ENCODE peak calls at places on chromosomes 5 and 9, in nine cellular contexts. J, A, V, O, K, L, U, B and Y are unnamed samples.

GRCh38 chr5:122156724-122157325 is 27.5 kb downstream of the ZNF474 start:
- DNase-seq in O (no peak), U (peak), K (no peak), L (no peak), B (no peak), V (no peak), A (no peak), J (peak), Y (peak)

GRCh38 chr5:156137482-156137881 is 189.5 kb upstream of the SGCD start:
- DNase-seq in A (no peak), K (no peak), U (no peak), B (no peak), V (no peak), O (no peak), L (no peak), J (peak), Y (no peak)

GRCh38 chr9:101451498-101451897 is 15.9 kb upstream of the ALDOB start:
- DNase-seq in K (no peak), L (no peak), O (no peak), A (no peak), V (no peak), J (no peak), B (no peak), U (no peak), Y (no peak)

GRCh38 chr9:91148306-91148705 is 213.4 kb downstream of the AUH start:
- DNase-seq in L (no peak), V (no peak), B (no peak), A (no peak), J (no peak), K (no peak), O (no peak), U (no peak), Y (no peak)

GRCh38 chr5:12661617-12662370 is 757.5 kb upstream of the CTNND2 start:
- DNase-seq in V (no peak), K (no peak), A (no peak), J (no peak), B (no peak), O (no peak), L (no peak), U (no peak), Y (no peak)

GRCh38 chr9:110619831-110620230 is 40.3 kb upstream of the SVEP1 start:
- DNase-seq in U (no peak), J (peak), K (no peak), V (no peak), L (no peak), B (no peak), A (no peak), O (no peak), Y (no peak)

GRCh38 chr5:179418972-179419371 is 73.7 kb upstream of the ADAMTS2 start:
- DNase-seq in O (no peak), V (no peak), L (no peak), U (no peak), B (no peak), J (no peak), K (no peak), A (no peak), Y (no peak)

GRCh38 chr9:3875371-3876132 is 349.8 kb upstream of the RFX3 start:
- DNase-seq in B (peak), A (no peak), J (peak), V (no peak), O (no peak), K (no peak), U (no peak), L (no peak), Y (no peak)

GRCh38 chr5:14144586-14145355 is 1.6 kb downstream of the TRIO start:
- DNase-seq in V (peak), L (peak), O (peak), J (peak), U (no peak), B (no peak), K (peak), A (peak), Y (peak)

GRCh38 chr9:84068872-84069271 is 88.3 kb downstream of the RMI1 start:
- DNase-seq in V (no peak), A (no peak), O (no peak), B (no peak), L (no peak), K (no peak), J (no peak), U (no peak), Y (no peak)

GRCh38 chr9:115121140-115121710 is 3.3 kb upstream of the TNC start:
- DNase-seq in V (no peak), J (no peak), U (no peak), L (no peak), K (no peak), O (no peak), A (no peak), B (no peak), Y (no peak)

GRCh38 chr9:129604766-129605163 is 16.1 kb downstream of the C9orf50 start:
- DNase-seq in J (no peak), V (no peak), A (no peak), B (no peak), K (no peak), U (no peak), L (no peak), O (no peak), Y (no peak)

GRCh38 chr9:27125936-27126335 is 16.9 kb downstream of the TEK start:
- DNase-seq in J (peak), V (no peak), K (no peak), A (no peak), B (no peak), O (no peak), L (no peak), U (no peak), Y (no peak)

GRCh38 chr9:35675732-35676392 is 2.1 kb downstream of the CA9 start:
- DNase-seq in V (no peak), K (no peak), J (no peak), O (no peak), B (no peak), A (peak), U (no peak), L (peak), Y (peak)

GRCh38 chr9:98104445-98104881 is 14.6 kb downstream of the TRIM14 start:
- DNase-seq in K (no peak), V (no peak), B (no peak), J (no peak), A (no peak), O (no peak), U (no peak), L (no peak), Y (no peak)
- TF ChIP-seq POLR2A in K (no peak), V (no peak), B (no peak), J (no peak), A (no peak), O (no peak), U (no peak), L (no peak), Y (no peak)

DNA sequence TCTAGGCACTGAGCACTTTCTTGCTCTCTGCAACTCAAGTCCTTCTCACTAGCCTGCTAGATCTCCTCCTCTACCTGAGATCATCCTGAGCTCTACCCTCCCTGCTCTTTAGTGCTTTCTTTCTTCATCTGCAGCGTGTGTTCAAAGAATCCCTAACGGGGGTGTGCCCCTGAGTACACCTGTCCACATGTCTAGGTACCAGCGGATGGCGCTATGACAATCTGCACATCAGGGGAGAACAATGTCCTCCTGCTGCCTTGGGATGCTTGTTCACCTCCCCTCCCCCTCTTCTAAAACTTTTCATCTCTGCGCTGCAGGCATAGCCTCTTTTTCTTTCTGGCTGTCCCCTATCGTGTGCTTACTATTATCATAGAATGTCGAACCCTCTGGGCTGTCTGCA is 42.7 kb downstream of the PTPN3 start:
- DNase-seq in L (no peak), K (no peak), B (no peak), U (no peak), V (no peak), O (no peak), J (no peak), A (no peak), Y (no peak)
- TF ChIP-seq POLR2A in L (no peak), K (no peak), B (no peak), U (no peak), V (no peak), O (no peak), J (no peak), A (no peak), Y (no peak)

GRCh38 chr9:81686614-81687520 is 2.5 kb downstream of the TLE1 start:
- DNase-seq in B (peak), K (no peak), L (peak), J (peak), V (peak), U (peak), A (peak), O (peak), Y (peak)

GRCh38 chr9:81690251-81690851 is 1.0 kb upstream of the TLE1 start:
- DNase-seq in O (no peak), V (no peak), A (peak), J (peak), B (no peak), L (peak), K (no peak), U (no peak), Y (peak)

GRCh38 chr9:81687521-81688261 is 1.7 kb downstream of the TLE1 start:
- DNase-seq in V (no peak), U (peak), K (no peak), J (no peak), A (peak), L (peak), B (peak), O (peak), Y (peak)

GRCh38 chr9:81685763-81686613 is 3.4 kb downstream of the TLE1 start:
- DNase-seq in K (no peak), O (no peak), L (no peak), A (no peak), U (peak), J (peak), V (no peak), B (no peak), Y (peak)

DNA sequence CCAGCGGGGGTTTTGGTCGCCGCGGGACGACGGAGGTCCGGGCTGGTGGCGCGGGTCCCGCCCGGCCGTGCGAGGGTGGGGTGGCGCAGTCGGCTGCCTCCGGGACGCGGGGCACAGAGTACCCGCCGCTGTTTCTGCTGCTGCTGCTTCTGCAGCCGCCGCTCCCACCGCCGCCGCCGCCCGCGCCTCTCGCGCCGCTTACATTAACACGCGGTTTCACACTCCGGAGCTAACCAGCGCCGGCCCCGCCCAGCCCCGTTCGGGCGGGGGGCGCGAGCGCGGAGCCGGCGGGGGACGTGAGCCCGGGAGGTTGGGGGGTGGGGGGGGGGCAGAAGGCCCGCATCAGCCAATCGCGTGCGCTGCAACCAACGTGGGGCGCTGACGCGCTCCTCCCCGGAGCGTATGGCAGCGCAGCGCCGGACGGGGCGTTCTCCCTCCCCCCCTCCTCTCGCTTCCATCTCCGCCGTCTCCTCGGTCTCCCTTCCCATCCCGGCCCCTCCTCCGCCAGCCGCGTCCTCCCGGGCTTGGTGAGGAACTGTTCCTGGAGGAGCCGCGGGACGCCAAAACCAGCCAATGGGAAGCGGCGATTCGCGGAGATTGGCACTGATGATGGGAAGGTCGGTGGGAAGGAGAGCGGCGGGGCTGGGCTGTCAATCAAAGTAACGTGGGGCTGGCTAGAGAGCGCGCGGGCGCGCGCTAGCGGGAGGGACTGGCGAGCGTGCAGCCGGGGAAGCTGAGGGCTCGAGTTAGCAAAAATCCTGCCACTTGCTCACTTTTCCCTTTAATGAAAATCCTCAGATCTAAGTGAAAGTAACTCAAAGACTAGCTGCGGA is at the start of gene TLE1:
- DNase-seq in J (peak), B (peak), O (peak), K (peak), V (peak), A (peak), L (peak), U (peak), Y (peak)
- TF ChIP-seq POLR2A in J (peak), B (peak), O (peak), K (no peak), V (no peak), A (peak), L (peak), U (peak), Y (no peak)

GRCh38 chr5:177449140-177450061 is 2.8 kb downstream of the PRR7 start:
- DNase-seq in K (no peak), U (no peak), V (no peak), B (no peak), L (no peak), O (no peak), A (no peak), J (no peak), Y (no peak)

GRCh38 chr5:177447066-177447610 is 524 bp downstream of the PRR7 start:
- DNase-seq in U (no peak), L (peak), J (peak), K (peak), V (peak), A (no peak), O (no peak), B (peak), Y (peak)

GRCh38 chr5:177446184-177447065 is at the start of gene PRR7:
- DNase-seq in J (peak), A (peak), B (peak), O (no peak), V (peak), L (peak), U (no peak), K (peak), Y (peak)

GRCh38 chr5:177448244-177448950 is 1.8 kb downstream of the PRR7 start:
- DNase-seq in B (no peak), K (no peak), J (no peak), L (no peak), O (no peak), A (no peak), V (no peak), U (no peak), Y (no peak)

GRCh38 chr5:177447611-177448243 is 1.1 kb downstream of the PRR7 start:
- DNase-seq in J (peak), U (peak), V (no peak), L (peak), O (no peak), K (no peak), B (peak), A (peak), Y (no peak)
- TF ChIP-seq POLR2A in J (no peak), U (peak), V (no peak), L (no peak), O (no peak), K (no peak), B (peak), A (no peak), Y (peak)